ENCODE peak calls at places on chromosomes 11 and 22, in five cellular contexts. J, V, L, A and E are unnamed samples.

GRCh38 chr11:30889116-30889765 is 303.1 kb upstream of the MPPED2 start:
- DNase-seq in J (peak), V (peak), L (no peak), A (no peak), E (no peak)

GRCh38 chr11:2991477-2992233 is 474 bp downstream of the NAP1L4 start:
- DNase-seq in J (no peak), V (peak), L (no peak), A (no peak), E (no peak)

GRCh38 chr11:30487200-30487898 is 98.8 kb downstream of the MPPED2 start:
- DNase-seq in J (no peak), V (peak), L (no peak), A (no peak), E (no peak)

GRCh38 chr11:110295086-110295485 is 1.3 kb downstream of the RDX start:
- DNase-seq in J (peak), V (no peak), L (no peak), A (no peak), E (no peak)

GRCh38 chr22:41177626-41178424 is 27.3 kb upstream of the L3MBTL2 start:
- DNase-seq in J (no peak), V (no peak), L (no peak), A (no peak), E (no peak)

GRCh38 chr11:20353829-20354434 is 9.6 kb upstream of the HTATIP2 start:
- DNase-seq in J (peak), V (peak), L (no peak), A (peak), E (no peak)

GRCh38 chr11:70378506-70379134 is 19.7 kb upstream of the CTTN start:
- DNase-seq in J (no peak), V (no peak), L (no peak), A (no peak), E (no peak)

GRCh38 chr11:16418698-16419097 is 62.4 kb upstream of the SOX6 start:
- DNase-seq in J (peak), V (no peak), L (no peak), A (peak), E (no peak)

GRCh38 chr11:8871283-8871775 is 39.7 kb upstream of the AKIP1 start:
- DNase-seq in J (peak), V (peak), L (no peak), A (no peak), E (peak)

GRCh38 chr11:104260456-104260855 is 96.5 kb upstream of the PDGFD start:
- DNase-seq in J (no peak), V (no peak), L (no peak), A (no peak), E (no peak)

GRCh38 chr11:24844406-24844805 is 347.6 kb downstream of the LUZP2 start:
- DNase-seq in J (no peak), V (no peak), L (no peak), A (no peak), E (no peak)

GRCh38 chr11:133697161-133697560 is 148.2 kb downstream of the SPATA19 start:
- DNase-seq in J (no peak), V (no peak), L (no peak), A (no peak), E (no peak)